ENCODE peak calls at places on chromosomes 1 and 21, in six cellular contexts. One of them, this sample, is unnamed.

GRCh38 chr1:29809446-29810120 is 573.3 kb downstream of the PTPRU start:
- DNase-seq in CD8-positive, alpha-beta memory T cell: no peak
- DNase-seq in G401: no peak
- DNase-seq in T1000: no peak
- DNase-seq in NCI-H69: no peak
- DNase-seq in neural crest cell: no peak
- DNase-seq in this sample: no peak

GRCh38 chr1:6424000-6424565 is 493 bp upstream of the ESPN start:
- DNase-seq in CD8-positive, alpha-beta memory T cell: no peak
- DNase-seq in NCI-H69: peak; percentile 39
- DNase-seq in G401: no peak
- DNase-seq in neural crest cell: no peak
- DNase-seq in T1000: no peak
- DNase-seq in this sample: no peak

GRCh38 chr1:99737016-99737415 is 29.4 kb downstream of the FRRS1 start:
- DNase-seq in NCI-H69: peak; percentile 73
- DNase-seq in T1000: no peak
- DNase-seq in G401: peak; percentile 45
- DNase-seq in CD8-positive, alpha-beta memory T cell: no peak
- DNase-seq in neural crest cell: no peak
- DNase-seq in this sample: no peak

GRCh38 chr1:39159224-39160036 is 45.1 kb upstream of the MACF1 start:
- DNase-seq in T1000: no peak
- DNase-seq in NCI-H69: no peak
- DNase-seq in CD8-positive, alpha-beta memory T cell: no peak
- DNase-seq in G401: no peak
- DNase-seq in neural crest cell: no peak
- DNase-seq in this sample: no peak

GRCh38 chr1:55955237-55955636 is 624.1 kb downstream of the PLPP3 start:
- DNase-seq in T1000: no peak
- DNase-seq in G401: no peak
- DNase-seq in CD8-positive, alpha-beta memory T cell: no peak
- DNase-seq in NCI-H69: no peak
- DNase-seq in neural crest cell: no peak
- DNase-seq in this sample: no peak

GRCh38 chr1:173946380-173946921 is 29.3 kb upstream of the SERPINC1 start:
- DNase-seq in neural crest cell: no peak
- DNase-seq in T1000: no peak
- DNase-seq in G401: no peak
- DNase-seq in NCI-H69: no peak
- DNase-seq in CD8-positive, alpha-beta memory T cell: no peak
- DNase-seq in this sample: no peak

GRCh38 chr1:77513839-77514763 is 168.4 kb downstream of the ZZZ3 start:
- DNase-seq in T1000: no peak
- DNase-seq in G401: no peak
- DNase-seq in CD8-positive, alpha-beta memory T cell: no peak
- DNase-seq in NCI-H69: no peak
- DNase-seq in neural crest cell: no peak
- DNase-seq in this sample: no peak

GRCh38 chr1:58982259-58982998 is 198.6 kb upstream of the JUN start:
- DNase-seq in NCI-H69: peak; percentile 93
- DNase-seq in T1000: no peak
- DNase-seq in G401: no peak
- DNase-seq in CD8-positive, alpha-beta memory T cell: no peak
- DNase-seq in neural crest cell: no peak
- DNase-seq in this sample: no peak

GRCh38 chr1:39204441-39205081 is at the start of gene MACF1:
- DNase-seq in T1000: peak; percentile 56
- DNase-seq in NCI-H69: no peak
- DNase-seq in G401: peak; percentile 30
- DNase-seq in neural crest cell: peak; percentile 30
- DNase-seq in CD8-positive, alpha-beta memory T cell: no peak
- DNase-seq in this sample: peak; percentile 44

GRCh38 chr1:230185076-230186001 is 118.3 kb downstream of the GALNT2 start:
- DNase-seq in CD8-positive, alpha-beta memory T cell: no peak
- DNase-seq in NCI-H69: peak; percentile 61
- DNase-seq in G401: no peak
- DNase-seq in neural crest cell: no peak
- DNase-seq in T1000: no peak
- DNase-seq in this sample: no peak

GRCh38 chr1:25486602-25487001 is 55.9 kb downstream of the MACO1 start:
- DNase-seq in neural crest cell: no peak
- DNase-seq in NCI-H69: peak; percentile 4
- DNase-seq in T1000: no peak
- DNase-seq in CD8-positive, alpha-beta memory T cell: no peak
- DNase-seq in G401: peak; percentile 81
- DNase-seq in this sample: no peak

GRCh38 chr1:3352084-3352951 is 102.1 kb upstream of the ARHGEF16 start:
- DNase-seq in T1000: no peak
- DNase-seq in CD8-positive, alpha-beta memory T cell: no peak
- DNase-seq in NCI-H69: peak; percentile 86
- DNase-seq in G401: no peak
- DNase-seq in neural crest cell: peak; percentile 38
- DNase-seq in this sample: no peak

GRCh38 chr1:30778156-30778978 is 20.8 kb upstream of the LAPTM5 start:
- DNase-seq in T1000: peak; percentile 23
- DNase-seq in CD8-positive, alpha-beta memory T cell: no peak
- DNase-seq in neural crest cell: no peak
- DNase-seq in NCI-H69: peak; percentile 91
- DNase-seq in G401: no peak
- DNase-seq in this sample: peak; percentile 61

GRCh38 chr1:31736675-31737074 is 27.5 kb downstream of the ADGRB2 start:
- DNase-seq in T1000: no peak
- DNase-seq in NCI-H69: peak; percentile 60
- DNase-seq in G401: peak; percentile 54
- DNase-seq in CD8-positive, alpha-beta memory T cell: peak; percentile 22
- DNase-seq in neural crest cell: no peak
- DNase-seq in this sample: no peak

GRCh38 chr1:172746091-172746949 is 87.4 kb downstream of the FASLG start:
- DNase-seq in G401: no peak
- DNase-seq in neural crest cell: no peak
- DNase-seq in T1000: peak; percentile 63
- DNase-seq in NCI-H69: no peak
- DNase-seq in CD8-positive, alpha-beta memory T cell: peak; percentile 72
- DNase-seq in this sample: no peak

GRCh38 chr21:14688412-14688811 is 142.3 kb upstream of the SAMSN1 start:
- DNase-seq in neural crest cell: no peak
- DNase-seq in G401: no peak
- DNase-seq in T1000: no peak
- DNase-seq in NCI-H69: no peak
- DNase-seq in CD8-positive, alpha-beta memory T cell: no peak
- DNase-seq in this sample: no peak